ENCODE peak calls at places on chromosomes 1 and 21, in seven cellular contexts. Y is HCT116; U is ovary; C is astrocyte; P is left ventricle myocardium inferior; K is CD8-positive, alpha-beta T cell; M is fibroblast of lung. R is an unnamed sample.
A peak's percentile ranks its signal among the peaks of the same experiment; 100 is the strongest.

GRCh38 chr1:239858058-239858457 is 233.6 kb upstream of the FMN2 start:
- DNase-seq in Y (no peak), P (no peak), M (no peak), U (no peak), K (no peak), C (peak; percentile 67), R (no peak)

GRCh38 chr1:47424336-47424982 is 8.4 kb downstream of the FOXE3 start:
- DNase-seq in U (no peak), K (no peak), P (no peak), C (peak; percentile 14), M (peak; percentile 61), Y (peak; percentile 63), R (peak; percentile 39)

GRCh38 chr1:116164890-116165176 is 53.6 kb downstream of the MAB21L3 start:
- DNase-seq in U (no peak), M (no peak), Y (no peak), P (no peak), C (no peak), K (no peak), R (no peak)

GRCh38 chr1:183129921-183130675 is 56.0 kb upstream of the LAMC2 start:
- DNase-seq in K (no peak), C (no peak), U (no peak), P (no peak), M (no peak), Y (no peak), R (no peak)

GRCh38 chr1:228459091-228459993 is 27.8 kb upstream of the RNF187 start:
- DNase-seq in P (peak; percentile 45), M (peak; percentile 83), Y (peak; percentile 85), C (peak; percentile 60), K (peak; percentile 42), U (peak; percentile 44), R (peak; percentile 79)

GRCh38 chr21:45947716-45948255 is 33.8 kb upstream of the COL6A1 start:
- DNase-seq in P (no peak), M (no peak), Y (no peak), U (no peak), K (no peak), C (no peak), R (no peak)

GRCh38 chr1:72777918-72778317 is 495.6 kb upstream of the NEGR1 start:
- DNase-seq in P (no peak), M (no peak), U (no peak), K (no peak), Y (no peak), C (peak; percentile 51), R (peak; percentile 1)

GRCh38 chr1:61441723-61442262 is 283.1 kb downstream of the TM2D1 start:
- DNase-seq in U (no peak), P (peak; percentile 66), M (peak; percentile 90), C (no peak), Y (no peak), K (no peak), R (peak; percentile 48)

GRCh38 chr1:117754061-117754969 is 148.5 kb downstream of the TENT5C start:
- DNase-seq in Y (peak; percentile 52), K (peak; percentile 54), M (peak; percentile 66), P (no peak), C (peak; percentile 42), U (peak; percentile 48), R (peak; percentile 57)

GRCh38 chr1:204567067-204567466 is 50.9 kb downstream of the MDM4 start:
- DNase-seq in Y (no peak), U (no peak), C (no peak), P (no peak), K (no peak), M (no peak), R (no peak)

GRCh38 chr1:185565314-185565713 is 168.9 kb upstream of the HMCN1 start:
- DNase-seq in M (no peak), Y (no peak), C (peak; percentile 96), P (no peak), K (no peak), U (no peak), R (peak; percentile 80)

GRCh38 chr1:234234199-234234598 is 139.1 kb upstream of the COA6 start:
- DNase-seq in K (no peak), Y (no peak), C (no peak), U (no peak), P (no peak), M (no peak), R (no peak)

GRCh38 chr1:156488566-156489165 is 11.9 kb downstream of the MEF2D start:
- DNase-seq in M (no peak), C (no peak), U (no peak), Y (no peak), P (no peak), K (no peak), R (no peak)

GRCh38 chr1:56584910-56585528 is 5.7 kb upstream of the PLPP3 start:
- DNase-seq in C (peak; percentile 47), P (no peak), U (no peak), M (peak; percentile 84), K (no peak), Y (peak; percentile 39), R (peak; percentile 50)

GRCh38 chr1:229841230-229841629 is 215.2 kb downstream of the URB2 start:
- DNase-seq in K (no peak), U (no peak), C (no peak), M (no peak), Y (no peak), P (no peak), R (no peak)

DNA sequence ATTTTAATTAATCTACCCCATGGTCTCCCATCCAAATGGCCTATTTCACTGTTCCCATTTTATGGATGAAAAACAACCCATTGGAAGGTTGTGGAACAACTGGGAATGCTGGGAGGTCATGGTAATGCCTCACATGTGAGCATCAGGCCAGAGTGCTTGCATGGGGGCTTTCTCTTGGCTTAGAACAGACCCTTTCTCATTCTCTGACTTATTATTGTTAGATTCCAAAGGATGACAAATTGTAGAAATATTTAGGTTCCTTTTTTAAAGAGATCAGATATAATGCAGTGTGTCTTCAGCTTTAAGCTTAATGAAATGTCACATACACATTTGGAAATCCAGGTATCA is 622.3 kb upstream of the PKN2 start:
- DNase-seq in M (no peak), U (no peak), K (no peak), C (peak; percentile 37), Y (no peak), P (no peak), R (no peak)
- TF ChIP-seq CTCF in M (no peak), U (no peak), K (no peak), C (no peak), Y (no peak), P (peak; percentile 3), R (no peak)

DNA sequence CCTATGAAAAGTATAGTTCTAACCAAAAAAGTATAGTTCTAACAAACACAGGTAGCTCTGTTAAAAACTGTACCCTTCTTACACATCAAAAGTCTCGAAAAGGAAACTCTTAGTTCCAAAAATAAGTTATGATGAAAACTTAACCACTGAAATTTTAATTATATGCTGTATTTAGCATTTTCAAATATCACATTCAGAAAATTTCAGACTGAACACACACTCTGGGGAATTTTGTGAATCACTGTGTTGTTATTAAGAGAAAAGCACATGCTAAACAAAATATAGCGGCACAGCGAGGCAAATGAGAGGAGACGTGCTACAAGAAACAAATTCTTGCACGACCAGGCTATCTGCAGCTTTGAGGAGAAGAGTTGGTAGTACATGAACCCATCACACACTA is 30.4 kb downstream of the VAV3 start:
- DNase-seq in P (no peak), C (no peak), Y (no peak), U (no peak), M (no peak), K (no peak), R (no peak)
- H3K27ac ChIP-seq in P (no peak overlapping the region), C (no peak overlapping the region), Y (no peak overlapping the region), U (no peak overlapping the region), M (no peak overlapping the region), K (no peak overlapping the region), R (no peak overlapping the region)

DNA sequence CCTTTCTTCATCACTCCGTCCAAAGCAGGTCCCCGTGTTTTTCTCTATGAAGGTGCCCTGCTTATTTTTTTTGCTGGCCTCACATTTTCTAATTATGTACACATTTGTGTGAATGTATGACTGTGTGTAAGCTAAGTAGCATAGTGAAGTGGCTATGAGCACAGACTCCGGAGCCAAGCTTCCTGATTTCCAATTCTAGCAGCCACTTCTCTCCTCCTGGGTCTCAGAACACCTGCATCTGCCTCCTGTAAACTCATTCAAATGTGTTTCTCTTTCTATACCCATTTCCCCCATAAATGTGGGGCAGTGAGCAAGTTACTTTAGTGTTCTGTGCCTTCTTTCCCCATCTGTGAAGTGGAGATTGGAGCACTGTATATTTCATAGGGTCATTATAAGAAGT is 2.1 kb downstream of the SLAMF6 start:
- DNase-seq in M (no peak), C (no peak), Y (no peak), P (no peak), U (no peak), K (no peak), R (no peak)
- H3K4me3 ChIP-seq in M (no peak overlapping the region), C (no peak overlapping the region), Y (no peak overlapping the region), P (no peak overlapping the region), U (no peak overlapping the region), K (peak overlapping the region; percentile 81), R (no peak overlapping the region)

GRCh38 chr21:36478941-36479340 is 981 bp downstream of the CLDN14 start:
- DNase-seq in P (no peak), K (no peak), U (no peak), C (peak; percentile 32), Y (no peak), M (no peak), R (peak; percentile 56)
- TF ChIP-seq CTCF in P (no peak), K (no peak), U (no peak), C (peak; percentile 15), Y (peak; percentile 24), M (peak; percentile 27), R (peak; percentile 72)

GRCh38 chr1:109621402-109622101 is 1.9 kb downstream of the AMPD2 start:
- DNase-seq in K (no peak), U (no peak), M (no peak), Y (no peak), C (no peak), P (no peak), R (no peak)
- H3K27ac ChIP-seq in K (peak overlapping the region; percentile 86), U (no peak overlapping the region), M (peak overlapping the region; percentile 96), Y (peak overlapping the region; percentile 86), C (peak overlapping the region; percentile 94), P (peak overlapping the region; percentile 87), R (no peak overlapping the region)

DNA sequence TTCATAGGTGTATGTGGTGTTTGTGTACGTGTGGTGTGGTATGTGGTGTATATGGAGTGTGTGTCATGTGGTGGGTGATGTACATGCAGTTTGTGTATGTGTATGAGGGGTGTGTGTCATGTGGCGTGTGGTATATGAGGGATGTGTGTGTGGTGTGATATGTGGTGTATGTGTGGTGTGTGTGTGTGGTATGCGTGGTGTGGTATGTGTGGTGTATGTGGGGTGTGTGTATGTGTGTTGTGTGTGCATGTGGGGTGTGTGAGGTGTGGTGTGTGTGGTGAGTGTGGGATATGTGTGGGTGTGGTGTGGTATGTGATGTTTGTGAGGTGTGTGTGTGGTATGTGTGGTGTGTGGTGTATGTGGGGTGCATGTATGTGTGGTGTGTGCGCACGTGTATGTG is 272.4 kb downstream of the PCP4 start:
- DNase-seq in M (no peak), P (no peak), K (no peak), C (peak; percentile 16), Y (no peak), U (no peak), R (no peak)
- H3K4me3 ChIP-seq in M (no peak overlapping the region), P (no peak overlapping the region), K (no peak overlapping the region), C (no peak overlapping the region), Y (no peak overlapping the region), U (no peak overlapping the region), R (no peak overlapping the region)

GRCh38 chr1:169207825-169208520 is 101.5 kb downstream of the ATP1B1 start:
- DNase-seq in C (no peak), P (no peak), Y (no peak), U (no peak), M (no peak), K (no peak), R (no peak)
- TF ChIP-seq CTCF in C (no peak), P (no peak), Y (no peak), U (no peak), M (no peak), K (no peak), R (no peak)

R was measured in brain microvascular endothelial cell.